ENCODE peak calls at places on chromosomes 11 and 22, in nine cellular contexts. P is A549; H is skeletal muscle cell; M is NB4; Z is nucleus accumbens; U is non-pigmented ciliary epithelial cell; T is cardiac fibroblast; V is activated naive CD8-positive, alpha-beta T cell treated with anti-CD3 and anti-CD28 coated beads, Interleukin-2, amount 50 U/mL, for 24 hours; N is psoas muscle. X is an unnamed sample.

GRCh38 chr11:130874396-130874795 is 41.9 kb downstream of the SNX19 start:
- DNase-seq in P (no peak), H (no peak), M (no peak), Z (no peak), U (no peak), T (no peak), V (no peak), N (no peak), X (no peak)

GRCh38 chr11:67634366-67635230 is 4.9 kb upstream of the NUDT8 start:
- DNase-seq in P (no peak), H (no peak), M (no peak), Z (no peak), U (no peak), T (no peak), V (no peak), N (no peak), X (no peak)

GRCh38 chr11:63937713-63938480 is 905 bp upstream of the NAA40 start:
- DNase-seq in P (peak), H (no peak), M (peak), Z (no peak), U (no peak), T (no peak), V (peak), N (no peak), X (no peak)

GRCh38 chr11:76636826-76637460 is 33.6 kb downstream of the LRRC32 start:
- DNase-seq in P (no peak), H (no peak), M (no peak), Z (no peak), U (no peak), T (no peak), V (no peak), N (no peak), X (no peak)

GRCh38 chr22:32177221-32177765 is 18.2 kb upstream of the C22orf42 start:
- DNase-seq in P (no peak), H (no peak), M (peak), Z (no peak), U (no peak), T (no peak), V (no peak), N (no peak), X (no peak)

GRCh38 chr11:67583319-67584204 is at the start of gene GSTP1:
- DNase-seq in P (peak), H (peak), M (peak), Z (peak), U (no peak), T (peak), V (peak), N (peak), X (peak)

GRCh38 chr11:112537846-112538330 is 277.2 kb upstream of the PLET1 start:
- DNase-seq in P (no peak), H (no peak), M (peak), Z (no peak), U (no peak), T (no peak), V (no peak), N (no peak), X (no peak)

GRCh38 chr22:18035740-18036139 is 11.4 kb upstream of the MICAL3 start:
- DNase-seq in P (peak), H (no peak), M (peak), Z (no peak), U (no peak), T (peak), V (no peak), N (peak), X (no peak)

GRCh38 chr11:120710354-120711187 is 199.0 kb downstream of the GRIK4 start:
- DNase-seq in P (peak), H (peak), M (peak), Z (peak), U (peak), T (peak), V (no peak), N (peak), X (peak)

GRCh38 chr22:48560389-48560751 is 1267.3 kb downstream of the BRD1 start:
- DNase-seq in P (no peak), H (no peak), M (no peak), Z (no peak), U (no peak), T (no peak), V (no peak), N (no peak), X (no peak)

GRCh38 chr11:2532704-2533641 is 88.2 kb downstream of the KCNQ1 start:
- DNase-seq in P (peak), H (peak), M (peak), Z (peak), U (peak), T (peak), V (peak), N (peak), X (peak)

GRCh38 chr11:64744544-64745218 is 739 bp upstream of the RASGRP2 start:
- DNase-seq in P (no peak), H (no peak), M (peak), Z (no peak), U (no peak), T (no peak), V (no peak), N (no peak), X (no peak)

GRCh38 chr22:24848559-24849168 is 42.7 kb downstream of the SGSM1 start:
- DNase-seq in P (no peak), H (no peak), M (no peak), Z (no peak), U (no peak), T (no peak), V (no peak), N (no peak), X (no peak)

GRCh38 chr11:132910016-132910760 is 622.1 kb downstream of the OPCML start:
- DNase-seq in P (no peak), H (no peak), M (no peak), Z (no peak), U (no peak), T (no peak), V (no peak), N (no peak), X (no peak)

GRCh38 chr22:40594924-40595323 is 41.6 kb downstream of the MRTFA start:
- DNase-seq in P (no peak), H (no peak), M (no peak), Z (no peak), U (no peak), T (no peak), V (no peak), N (no peak), X (no peak)

GRCh38 chr11:19735512-19735911 is 22.9 kb downstream of the NAV2 start:
- DNase-seq in P (no peak), H (no peak), M (no peak), Z (no peak), U (no peak), T (peak), V (no peak), N (no peak), X (no peak)